ENCODE peak calls at places on chromosomes 1 and 21, in ten cellular contexts. X is heart left ventricle; B is CD8-positive, alpha-beta T cell; F is sigmoid colon; Y is left ventricle myocardium inferior; A is vagina; C is H9; S is pancreas; L is kidney; N is astrocyte. V is an unnamed sample.

GRCh38 chr1:109113787-109114568 is at the start of gene ELAPOR1:
- DNase-seq in F (no peak), N (no peak), S (peak; percentile 75), C (peak; percentile 80), L (peak; percentile 90), A (no peak), Y (peak; percentile 33), B (peak; percentile 87), X (no peak), V (peak; percentile 77)

GRCh38 chr1:86650065-86650464 is 54.3 kb upstream of the SH3GLB1 start:
- DNase-seq in C (no peak), X (no peak), B (no peak), Y (no peak), L (no peak), F (no peak), S (no peak), A (no peak), N (no peak), V (no peak)

GRCh38 chr1:204887846-204888245 is 17.2 kb downstream of the NFASC start:
- DNase-seq in A (no peak), L (no peak), F (no peak), B (no peak), S (no peak), Y (no peak), N (no peak), X (no peak), C (no peak), V (no peak)

GRCh38 chr1:177384461-177384860 is 213.7 kb downstream of the BRINP2 start:
- DNase-seq in L (no peak), F (no peak), B (no peak), S (no peak), X (no peak), Y (no peak), N (peak; percentile 58), C (no peak), A (no peak), V (no peak)

GRCh38 chr1:66980745-66981367 is 56.1 kb downstream of the MIER1 start:
- DNase-seq in B (no peak), C (no peak), F (no peak), L (no peak), A (no peak), X (no peak), Y (no peak), S (no peak), N (no peak), V (no peak)

GRCh38 chr1:59104191-59104760 is 192.6 kb upstream of the FGGY start:
- DNase-seq in X (no peak), L (no peak), Y (no peak), S (no peak), A (no peak), B (no peak), N (no peak), C (no peak), F (no peak), V (no peak)

GRCh38 chr1:96080925-96081324 is 640.7 kb upstream of the PTBP2 start:
- DNase-seq in N (no peak), S (no peak), C (no peak), B (no peak), X (no peak), Y (no peak), F (no peak), A (no peak), L (no peak), V (no peak)

GRCh38 chr1:42937141-42937696 is 21.4 kb downstream of the SLC2A1 start:
- DNase-seq in F (peak; percentile 37), N (peak; percentile 59), S (no peak), B (no peak), C (no peak), X (no peak), L (no peak), A (no peak), Y (no peak), V (no peak)

GRCh38 chr1:95118019-95118499 is 904 bp downstream of the TLCD4 start:
- DNase-seq in N (no peak), L (no peak), F (no peak), A (no peak), S (no peak), Y (no peak), C (peak; percentile 29), B (peak; percentile 10), X (peak; percentile 51), V (peak; percentile 20)

GRCh38 chr1:164743991-164744390 is 185.0 kb downstream of the PBX1 start:
- DNase-seq in A (no peak), N (no peak), B (no peak), Y (no peak), L (no peak), F (no peak), S (no peak), X (no peak), C (no peak), V (no peak)

GRCh38 chr1:89865498-89866385 is 44.9 kb downstream of the LRRC8D start:
- DNase-seq in S (no peak), L (no peak), B (no peak), F (no peak), Y (no peak), N (peak; percentile 84), C (no peak), X (no peak), A (no peak), V (no peak)

GRCh38 chr1:203628185-203628996 is 1.8 kb downstream of the ATP2B4 start:
- DNase-seq in L (peak; percentile 83), A (peak; percentile 90), F (peak; percentile 86), C (peak; percentile 94), B (no peak), X (peak; percentile 56), Y (peak; percentile 30), S (peak; percentile 28), N (no peak), V (no peak)

GRCh38 chr1:78038491-78038939 is 7.3 kb upstream of the GIPC2 start:
- DNase-seq in A (no peak), B (no peak), S (no peak), L (no peak), C (no peak), Y (no peak), X (no peak), N (peak; percentile 29), F (no peak), V (no peak)

GRCh38 chr21:44869860-44870747 is 3.4 kb downstream of the PTTG1IP start:
- DNase-seq in F (peak; percentile 88), N (peak; percentile 96), S (peak; percentile 24), B (no peak), C (peak; percentile 64), X (no peak), L (peak; percentile 66), Y (no peak), A (no peak), V (peak; percentile 76)

GRCh38 chr1:15100369-15101111 is 53.0 kb upstream of the TMEM51 start:
- DNase-seq in L (no peak), C (peak; percentile 80), S (peak; percentile 46), N (peak; percentile 4), A (no peak), Y (peak; percentile 31), F (no peak), B (peak; percentile 50), X (no peak), V (no peak)

GRCh38 chr1:10735603-10736305 is 60.7 kb downstream of the CASZ1 start:
- DNase-seq in B (no peak), L (no peak), X (no peak), Y (no peak), S (no peak), A (no peak), N (no peak), C (no peak), F (no peak), V (no peak)
- H3K4me1 ChIP-seq in B (no peaks in the 10 kb centered on the region), L (peaks cover 28% of the 10 kb centered on the region), X (peaks cover 50% of the 10 kb centered on the region), Y (peaks cover 82% of the 10 kb centered on the region), S (peaks cover 19% of the 10 kb centered on the region), A (peaks cover 35% of the 10 kb centered on the region), N (no peaks in the 10 kb centered on the region), C (peaks cover 2% of the 10 kb centered on the region), F (peaks cover 34% of the 10 kb centered on the region), V (peaks cover 11% of the 10 kb centered on the region)

GRCh38 chr1:151618470-151618869 is 6.6 kb downstream of the SNX27 start:
- DNase-seq in Y (no peak), F (no peak), A (no peak), S (no peak), C (no peak), N (no peak), B (no peak), X (no peak), L (no peak), V (no peak)

GRCh38 chr1:151619489-151620093 is 7.7 kb downstream of the SNX27 start:
- DNase-seq in B (no peak), A (no peak), X (no peak), Y (no peak), S (no peak), F (no peak), N (peak; percentile 55), L (no peak), C (no peak), V (no peak)

GRCh38 chr1:151615711-151616504 is 4.1 kb downstream of the SNX27 start:
- DNase-seq in Y (no peak), N (no peak), L (no peak), C (no peak), S (no peak), X (no peak), B (no peak), A (no peak), F (no peak), V (no peak)

GRCh38 chr1:151616505-151616849 is 4.6 kb downstream of the SNX27 start:
- DNase-seq in S (no peak), F (no peak), B (no peak), C (no peak), N (peak; percentile 31), A (no peak), X (no peak), L (no peak), Y (no peak), V (no peak)

GRCh38 chr1:151617995-151618394 is 6.1 kb downstream of the SNX27 start:
- DNase-seq in A (no peak), S (no peak), X (no peak), N (no peak), F (no peak), C (no peak), B (no peak), L (no peak), Y (no peak), V (no peak)
- TF ChIP-seq CTCF in A (no peak), S (no peak), X (no peak), N (no peak), F (no peak), C (no peak), B (no peak), L (no peak), Y (no peak), V (no peak)

DNA sequence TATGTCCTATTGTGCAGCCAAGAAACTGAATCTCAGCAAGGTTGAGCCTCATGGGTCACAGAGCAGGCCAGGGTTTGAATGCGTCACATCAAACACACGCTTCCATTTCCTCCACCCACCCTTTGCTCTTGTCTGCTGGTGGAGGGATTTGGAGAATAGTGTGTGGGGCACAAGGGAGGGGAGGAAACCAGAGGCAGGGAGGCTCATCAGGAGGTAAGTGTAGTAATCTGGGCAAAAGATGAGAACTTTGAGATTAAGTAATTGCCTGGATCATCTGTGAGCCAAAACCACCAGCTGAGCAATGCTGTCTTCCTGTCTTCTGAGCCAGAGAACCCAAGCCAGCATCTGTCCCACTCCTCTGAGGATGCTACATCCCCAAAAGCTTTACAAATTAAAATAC is 45.3 kb downstream of the C8B start:
- DNase-seq in F (no peak), S (no peak), B (no peak), Y (no peak), A (no peak), X (no peak), L (no peak), C (no peak), N (no peak), V (no peak)
- H3K4me1 ChIP-seq in F (no peaks in the 10 kb centered on the region), S (peaks cover 13% of the 10 kb centered on the region), B (no peaks in the 10 kb centered on the region), Y (peaks cover 6% of the 10 kb centered on the region), A (no peaks in the 10 kb centered on the region), X (no peaks in the 10 kb centered on the region), L (peaks cover 18% of the 10 kb centered on the region), C (no peaks in the 10 kb centered on the region), N (no peaks in the 10 kb centered on the region), V (no peaks in the 10 kb centered on the region)

GRCh38 chr1:151282883-151283725 is 1.0 kb downstream of the ZNF687 start:
- DNase-seq in S (peak; percentile 39), L (peak; percentile 85), A (no peak), B (peak; percentile 22), Y (peak; percentile 33), X (no peak), N (no peak), C (no peak), F (peak; percentile 79), V (no peak)
- TF ChIP-seq CTCF in S (no peak), L (no peak), A (no peak), B (no peak), Y (no peak), X (no peak), N (no peak), C (no peak), F (no peak), V (no peak)

V was measured in breast epithelium.